ENCODE peak calls at places on chromosomes 11 and 22, in four cellular contexts. A, T, M and S are unnamed samples.

GRCh38 chr22:19430890-19431541 is 517 bp downstream of the HIRA start:
- DNase-seq in M (no peak), A (peak; percentile 72), T (peak; percentile 39), S (peak; percentile 62)

GRCh38 chr11:125871391-125872137 is 15.9 kb upstream of the HYLS1 start:
- DNase-seq in T (peak; percentile 57), M (no peak), A (peak; percentile 54), S (peak; percentile 65)

GRCh38 chr11:8257003-8257664 is 6.5 kb downstream of the LMO1 start:
- DNase-seq in M (no peak), T (no peak), A (no peak), S (no peak)

GRCh38 chr22:30970356-30970746 is 1.3 kb downstream of the TUG1 start:
- DNase-seq in A (no peak), T (no peak), M (no peak), S (no peak)

GRCh38 chr11:78078218-78079167 is 1.2 kb downstream of the NDUFC2 start:
- DNase-seq in A (no peak), M (no peak), T (no peak), S (no peak)

GRCh38 chr11:117423046-117423575 is 95.5 kb downstream of the CEP164 start:
- DNase-seq in A (no peak), M (no peak), T (no peak), S (no peak)

GRCh38 chr11:119533931-119534694 is 111.1 kb upstream of the THY1 start:
- DNase-seq in A (peak; percentile 69), M (peak; percentile 13), T (peak; percentile 57), S (peak; percentile 81)

GRCh38 chr11:35953081-35953480 is 9.2 kb downstream of the LDLRAD3 start:
- DNase-seq in T (no peak), A (no peak), M (no peak), S (peak; percentile 56)

GRCh38 chr11:85123752-85124231 is 503.4 kb downstream of the DLG2 start:
- DNase-seq in T (no peak), M (peak; percentile 89), A (no peak), S (no peak)

GRCh38 chr11:70930215-70930614 is 322.2 kb downstream of the SHANK2 start:
- DNase-seq in M (no peak), T (no peak), A (no peak), S (no peak)

GRCh38 chr11:92440701-92441338 is 216.2 kb downstream of the FAT3 start:
- DNase-seq in M (no peak), A (no peak), T (no peak), S (no peak)

GRCh38 chr11:122882809-122883681 is 486 bp downstream of the JHY start:
- DNase-seq in T (peak; percentile 7), A (no peak), M (no peak), S (peak; percentile 86)

GRCh38 chr11:72685560-72686480 is 11.6 kb upstream of the PDE2A start:
- DNase-seq in M (no peak), A (no peak), T (no peak), S (peak; percentile 66)

GRCh38 chr22:43446037-43446803 is 34.4 kb downstream of the MPPED1 start:
- DNase-seq in T (no peak), M (no peak), A (no peak), S (no peak)

GRCh38 chr11:127056338-127056971 is 55.9 kb upstream of the KIRREL3 start:
- DNase-seq in T (no peak), M (no peak), A (peak; percentile 27), S (peak; percentile 29)

GRCh38 chr11:14454861-14455632 is 44.6 kb downstream of the COPB1 start:
- DNase-seq in A (peak; percentile 14), T (peak; percentile 9), M (no peak), S (peak; percentile 39)

GRCh38 chr11:87425391-87425790 is 387.7 kb downstream of the TMEM135 start:
- DNase-seq in T (no peak), A (no peak), M (no peak), S (no peak)

GRCh38 chr22:28179392-28179791 is 260.3 kb upstream of the PITPNB start:
- DNase-seq in T (no peak), M (no peak), A (no peak), S (no peak)

GRCh38 chr11:68840661-68841653 is 759 bp downstream of the CPT1A start:
- DNase-seq in A (peak; percentile 55), T (no peak), M (no peak), S (peak; percentile 79)
- TF ChIP-seq NFIC in A (peak; percentile 52), T (no peak), M (no peak), S (peak; percentile 16)

DNA sequence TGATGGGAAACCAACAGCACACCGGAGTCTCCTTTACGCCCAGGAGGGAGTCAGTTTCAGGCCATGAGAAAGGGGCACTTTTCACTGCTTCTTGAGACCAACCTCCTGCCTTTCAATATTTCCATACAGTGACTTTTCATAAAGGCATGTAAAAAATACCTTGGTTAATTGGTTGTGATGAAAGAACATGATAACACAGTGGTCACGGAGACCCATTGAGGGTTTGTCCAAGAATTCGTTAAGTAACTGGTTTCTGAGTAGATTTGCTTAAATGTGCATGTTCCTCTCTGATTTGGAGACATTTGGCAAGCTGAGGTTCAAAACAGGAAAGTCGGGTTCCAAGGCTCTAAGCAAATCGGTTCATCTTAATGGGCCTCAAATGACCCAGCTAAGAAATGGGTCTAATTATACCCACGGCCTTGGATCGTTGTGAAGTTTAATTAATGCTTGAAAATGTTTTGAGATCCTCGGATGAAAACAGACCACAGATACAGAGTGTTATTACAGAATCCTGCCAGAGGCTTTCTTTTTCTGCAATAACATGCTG is 36.9 kb upstream of the CCND1 start:
- DNase-seq in T (no peak), M (no peak), A (no peak), S (no peak)
- TF ChIP-seq NFIC in T (no peak), M (no peak), A (no peak), S (no peak)

DNA sequence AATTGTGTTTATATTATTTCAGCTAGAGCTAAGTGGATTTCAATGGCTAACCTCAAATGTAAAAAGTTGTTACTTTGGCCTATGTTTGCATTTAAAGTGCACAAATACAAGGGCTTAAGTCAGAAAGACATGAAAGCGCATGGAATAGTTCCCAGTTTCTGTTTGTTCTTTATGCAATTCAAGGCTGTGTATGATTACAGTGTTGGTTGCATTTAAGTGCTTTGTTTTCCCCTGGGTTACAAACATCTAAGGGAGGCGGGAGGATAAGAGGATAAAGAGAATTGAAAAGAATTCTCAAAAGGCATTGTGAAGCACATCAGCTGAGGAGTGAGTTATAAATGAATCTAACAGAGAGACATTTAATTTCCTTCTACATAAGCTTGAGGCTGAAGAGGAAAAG is 453.4 kb downstream of the NTM start:
- DNase-seq in A (no peak), T (peak; percentile 21), M (no peak), S (no peak)
- TF ChIP-seq NFIC in A (no peak), T (no peak), M (no peak), S (no peak)

GRCh38 chr11:113729456-113729855 is 23.3 kb upstream of the TMPRSS5 start:
- DNase-seq in T (no peak), M (no peak), A (no peak), S (no peak)
- TF ChIP-seq NFIC in T (no peak), M (no peak), A (no peak), S (no peak)

GRCh38 chr22:20724676-20725454 is 49.0 kb upstream of the SERPIND1 start:
- DNase-seq in M (no peak), T (no peak), A (no peak), S (no peak)

GRCh38 chr22:20729194-20729593 is 44.7 kb upstream of the SERPIND1 start:
- DNase-seq in A (no peak), M (no peak), T (no peak), S (no peak)

GRCh38 chr22:20725987-20726558 is 47.8 kb upstream of the SERPIND1 start:
- DNase-seq in T (no peak), M (no peak), A (no peak), S (no peak)

GRCh38 chr22:20727118-20728015 is 46.5 kb upstream of the SERPIND1 start:
- DNase-seq in T (no peak), M (no peak), A (no peak), S (no peak)

GRCh38 chr22:20728523-20729190 is 45.3 kb upstream of the SERPIND1 start:
- DNase-seq in M (no peak), T (no peak), A (no peak), S (no peak)
- TF ChIP-seq NFIC in M (no peak), T (no peak), A (no peak), S (no peak)

DNA sequence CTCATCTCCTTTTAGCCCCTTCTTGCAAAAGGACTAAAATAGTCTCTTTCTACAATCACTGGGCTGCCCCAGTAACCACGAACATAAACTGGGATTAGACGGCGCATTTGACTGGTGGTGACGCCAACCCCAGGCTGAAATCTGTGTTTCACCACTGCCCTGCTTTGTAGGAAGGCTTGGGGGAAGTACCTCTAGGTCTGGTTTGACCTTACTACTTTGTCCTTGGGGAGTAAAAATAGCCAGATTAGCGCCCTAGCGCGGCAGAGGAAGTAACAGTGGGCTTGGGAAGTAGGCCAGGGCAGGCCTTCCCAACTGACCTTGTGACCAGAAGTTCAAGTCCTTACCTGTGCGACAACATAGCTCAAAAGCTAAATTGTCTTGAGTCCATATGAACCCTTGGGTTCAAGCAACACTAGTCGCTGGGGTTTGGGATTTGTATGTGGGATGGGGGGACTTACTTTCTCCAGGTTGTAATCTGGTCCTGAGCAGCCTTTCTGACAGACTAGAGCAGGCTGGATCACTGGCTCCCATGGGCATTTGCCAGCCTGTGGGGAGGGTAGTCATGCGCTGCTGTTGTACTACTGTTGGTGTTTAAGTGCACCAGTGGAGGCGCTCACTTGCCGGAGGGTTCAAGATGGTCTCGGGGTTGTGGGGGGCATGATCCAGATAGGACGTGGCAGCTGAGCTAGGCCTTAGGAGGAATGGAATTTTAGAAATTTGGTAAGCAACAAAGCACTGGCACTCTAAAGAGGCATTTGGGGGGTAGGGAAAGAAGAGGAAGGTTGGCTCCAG is 953 bp upstream of the PACS1 start:
- DNase-seq in T (peak; percentile 12), M (no peak), A (no peak), S (peak; percentile 53)
- TF ChIP-seq NFIC in T (no peak), M (no peak), A (no peak), S (no peak)

GRCh38 chr11:12139144-12139881 is 28.9 kb downstream of the MICAL2 start:
- DNase-seq in M (no peak), A (no peak), T (no peak), S (no peak)
- TF ChIP-seq NFIC in M (no peak), A (no peak), T (no peak), S (no peak)

DNA sequence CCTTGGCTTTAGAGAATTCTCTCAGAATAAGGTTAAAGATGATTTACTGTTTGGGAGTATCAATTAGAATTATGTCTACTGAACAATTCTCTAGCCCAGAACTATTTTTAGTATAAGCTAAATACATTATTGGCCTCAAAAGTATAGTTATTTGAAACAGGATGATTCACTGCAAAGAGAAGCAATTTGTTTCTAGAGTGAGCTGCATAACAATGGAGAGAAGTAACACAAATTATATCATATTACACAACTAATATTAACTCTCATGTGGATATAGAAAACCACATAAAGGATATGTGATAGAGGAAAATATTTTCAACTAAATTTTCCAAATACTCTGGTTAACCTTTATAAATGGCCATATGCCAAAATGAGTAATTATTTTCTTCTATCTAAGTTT is 24.9 kb downstream of the PGM2L1 start:
- DNase-seq in A (no peak), T (no peak), M (no peak), S (no peak)
- TF ChIP-seq NFIC in A (no peak), T (no peak), M (no peak), S (no peak)

GRCh38 chr11:59265735-59266134 is 53.0 kb upstream of the MPEG1 start:
- DNase-seq in A (no peak), T (no peak), M (no peak), S (no peak)
- TF ChIP-seq NFIC in A (no peak), T (no peak), M (no peak), S (no peak)